ENCODE peak calls at places on chromosomes 4 and X, in seven cellular contexts. E, Z, F, N, X, I and C are unnamed samples.

GRCh38 chr4:154466336-154466735 is 25.3 kb downstream of the DCHS2 start:
- DNase-seq in E (no peak), Z (no peak), F (no peak), N (no peak), X (no peak), I (no peak), C (no peak)

GRCh38 chr4:13990596-13991589 is 363.4 kb upstream of the BOD1L1 start:
- DNase-seq in E (peak), Z (no peak), F (no peak), N (no peak), X (peak), I (no peak), C (no peak)

GRCh38 chr4:165096776-165097175 is 15.9 kb downstream of the TMEM192 start:
- DNase-seq in E (peak), Z (peak), F (peak), N (no peak), X (peak), I (no peak), C (no peak)

GRCh38 chr4:22510750-22511149 is 5.1 kb downstream of the ADGRA3 start:
- DNase-seq in E (no peak), Z (no peak), F (no peak), N (no peak), X (no peak), I (no peak), C (no peak)

GRCh38 chr4:7513731-7514130 is 79.0 kb upstream of the PSAPL1 start:
- DNase-seq in E (no peak), Z (peak), F (peak), N (no peak), X (peak), I (peak), C (peak)

GRCh38 chrX:367866-368265 is 18.8 kb downstream of the PPP2R3B start:
- DNase-seq in E (no peak), Z (no peak), F (no peak), N (no peak), X (no peak), I (no peak), C (no peak)

GRCh38 chr4:2937146-2937857 is 25.9 kb downstream of the NOP14 start:
- DNase-seq in E (peak), Z (peak), F (no peak), N (peak), X (peak), I (no peak), C (no peak)

GRCh38 chr4:7323872-7324650 is 110.7 kb downstream of the PSAPL1 start:
- DNase-seq in E (no peak), Z (no peak), F (no peak), N (no peak), X (no peak), I (no peak), C (no peak)

GRCh38 chr4:142396279-142396678 is 449.8 kb downstream of the INPP4B start:
- DNase-seq in E (peak), Z (peak), F (no peak), N (no peak), X (peak), I (no peak), C (no peak)

GRCh38 chrX:150436200-150436599 is 73.1 kb downstream of the MAMLD1 start:
- DNase-seq in E (no peak), Z (peak), F (no peak), N (no peak), X (peak), I (no peak), C (no peak)

GRCh38 chr4:108080752-108081151 is 88.0 kb downstream of the LEF1 start:
- DNase-seq in E (no peak), Z (no peak), F (no peak), N (no peak), X (no peak), I (no peak), C (no peak)

GRCh38 chr4:968621-969394 is 4.6 kb downstream of the DGKQ start:
- DNase-seq in E (no peak), Z (no peak), F (no peak), N (no peak), X (no peak), I (no peak), C (no peak)

GRCh38 chr4:59248313-59248712 is 1951.8 kb upstream of the ADGRL3 start:
- DNase-seq in E (no peak), Z (no peak), F (no peak), N (no peak), X (no peak), I (no peak), C (no peak)

GRCh38 chr4:59243038-59243437 is 1957.1 kb upstream of the ADGRL3 start:
- DNase-seq in E (no peak), Z (no peak), F (no peak), N (no peak), X (no peak), I (no peak), C (no peak)

GRCh38 chr4:59249110-59249509 is 1951.0 kb upstream of the ADGRL3 start:
- DNase-seq in E (no peak), Z (no peak), F (no peak), N (no peak), X (no peak), I (no peak), C (no peak)

GRCh38 chr4:59247032-59247431 is 1953.1 kb upstream of the ADGRL3 start:
- DNase-seq in E (peak), Z (peak), F (no peak), N (no peak), X (peak), I (no peak), C (no peak)
- TF ChIP-seq CTCF in E (peak), Z (peak), F (no peak), N (no peak), X (no peak), I (no peak), C (peak)

GRCh38 chrX:48002929-48003328 is 860 bp downstream of the ZNF182 start:
- DNase-seq in E (no peak), Z (no peak), F (no peak), N (no peak), X (no peak), I (no peak), C (no peak)
- H3K4me3 ChIP-seq in E (peak), Z (peak), F (peak), N (peak), X (peak), I (peak), C (peak)

GRCh38 chrX:106791495-106791894 is 11.0 kb upstream of the TBC1D8B start:
- DNase-seq in E (peak), Z (peak), F (peak), N (no peak), X (peak), I (no peak), C (no peak)
- TF ChIP-seq CTCF in E (peak), Z (peak), F (peak), N (no peak), X (no peak), I (peak), C (no peak)

GRCh38 chr4:122635205-122635604 is 14.3 kb upstream of the IL21 start:
- DNase-seq in E (no peak), Z (no peak), F (no peak), N (no peak), X (no peak), I (no peak), C (no peak)

GRCh38 chr4:122636697-122637096 is 15.8 kb upstream of the IL21 start:
- DNase-seq in E (no peak), Z (no peak), F (no peak), N (no peak), X (peak), I (no peak), C (no peak)

GRCh38 chr4:122633211-122633610 is 12.3 kb upstream of the IL21 start:
- DNase-seq in E (no peak), Z (no peak), F (no peak), N (no peak), X (peak), I (peak), C (no peak)

GRCh38 chr4:122632396-122633143 is 11.7 kb upstream of the IL21 start:
- DNase-seq in E (no peak), Z (no peak), F (no peak), N (no peak), X (peak), I (peak), C (no peak)
- H3K4me3 ChIP-seq in E (no peak), Z (no peak), F (no peak), N (no peak), X (no peak), I (no peak), C (no peak)